ENCODE peak calls at places on chromosomes 4 and X, in seven cellular contexts. One of them, this sample, is unnamed.

GRCh38 chr4:153159728-153160221 is 44.5 kb upstream of the TRIM2 start:
- DNase-seq in M059J: peak; percentile 73
- DNase-seq in MCF 10A: peak; percentile 29
- DNase-seq in stimulated activated CD4-positive, alpha-beta T cell treated with anti-CD3 and anti-CD28 coated beads, Interleukin-1b, Interleukin-23, amount 100 ng/mL, for 24 hours: no peak
- DNase-seq in dermis blood vessel endothelial cell: peak; percentile 72
- DNase-seq in suprapubic skin: no peak
- DNase-seq in ecto neural progenitor cell: no peak
- DNase-seq in this sample: no peak

GRCh38 chr4:2793920-2794706 is 1.2 kb downstream of the SH3BP2 start:
- DNase-seq in stimulated activated CD4-positive, alpha-beta T cell treated with anti-CD3 and anti-CD28 coated beads, Interleukin-1b, Interleukin-23, amount 100 ng/mL, for 24 hours: no peak
- DNase-seq in suprapubic skin: peak; percentile 79
- DNase-seq in dermis blood vessel endothelial cell: peak; percentile 30
- DNase-seq in MCF 10A: peak; percentile 77
- DNase-seq in M059J: peak; percentile 83
- DNase-seq in ecto neural progenitor cell: peak; percentile 49
- DNase-seq in this sample: peak; percentile 74

GRCh38 chrX:44914532-44915198 is 41.7 kb downstream of the KDM6A start:
- DNase-seq in dermis blood vessel endothelial cell: peak; percentile 33
- DNase-seq in MCF 10A: no peak
- DNase-seq in ecto neural progenitor cell: no peak
- DNase-seq in stimulated activated CD4-positive, alpha-beta T cell treated with anti-CD3 and anti-CD28 coated beads, Interleukin-1b, Interleukin-23, amount 100 ng/mL, for 24 hours: no peak
- DNase-seq in M059J: peak; percentile 12
- DNase-seq in suprapubic skin: no peak
- DNase-seq in this sample: no peak

GRCh38 chrX:307261-308111 is 11.1 kb downstream of the GTPBP6 start:
- DNase-seq in dermis blood vessel endothelial cell: no peak
- DNase-seq in MCF 10A: no peak
- DNase-seq in suprapubic skin: peak; percentile 72
- DNase-seq in stimulated activated CD4-positive, alpha-beta T cell treated with anti-CD3 and anti-CD28 coated beads, Interleukin-1b, Interleukin-23, amount 100 ng/mL, for 24 hours: no peak
- DNase-seq in M059J: no peak
- DNase-seq in ecto neural progenitor cell: no peak
- DNase-seq in this sample: no peak

GRCh38 chrX:71534773-71535544 is 2.1 kb downstream of the OGT start:
- DNase-seq in M059J: peak; percentile 23
- DNase-seq in dermis blood vessel endothelial cell: peak; percentile 23
- DNase-seq in ecto neural progenitor cell: no peak
- DNase-seq in suprapubic skin: no peak
- DNase-seq in MCF 10A: no peak
- DNase-seq in stimulated activated CD4-positive, alpha-beta T cell treated with anti-CD3 and anti-CD28 coated beads, Interleukin-1b, Interleukin-23, amount 100 ng/mL, for 24 hours: no peak
- DNase-seq in this sample: no peak

GRCh38 chrX:55796496-55796895 is 78.9 kb downstream of the RRAGB start:
- DNase-seq in dermis blood vessel endothelial cell: no peak
- DNase-seq in M059J: no peak
- DNase-seq in stimulated activated CD4-positive, alpha-beta T cell treated with anti-CD3 and anti-CD28 coated beads, Interleukin-1b, Interleukin-23, amount 100 ng/mL, for 24 hours: no peak
- DNase-seq in suprapubic skin: no peak
- DNase-seq in MCF 10A: no peak
- DNase-seq in ecto neural progenitor cell: no peak
- DNase-seq in this sample: no peak

GRCh38 chr4:36235306-36235705 is 9.0 kb downstream of the ARAP2 start:
- DNase-seq in M059J: peak; percentile 5
- DNase-seq in MCF 10A: peak; percentile 48
- DNase-seq in stimulated activated CD4-positive, alpha-beta T cell treated with anti-CD3 and anti-CD28 coated beads, Interleukin-1b, Interleukin-23, amount 100 ng/mL, for 24 hours: no peak
- DNase-seq in ecto neural progenitor cell: no peak
- DNase-seq in dermis blood vessel endothelial cell: no peak
- DNase-seq in suprapubic skin: no peak
- DNase-seq in this sample: peak; percentile 16

GRCh38 chrX:45186643-45187026 is 14.0 kb downstream of the DIPK2B start:
- DNase-seq in MCF 10A: no peak
- DNase-seq in ecto neural progenitor cell: no peak
- DNase-seq in stimulated activated CD4-positive, alpha-beta T cell treated with anti-CD3 and anti-CD28 coated beads, Interleukin-1b, Interleukin-23, amount 100 ng/mL, for 24 hours: no peak
- DNase-seq in suprapubic skin: no peak
- DNase-seq in M059J: no peak
- DNase-seq in dermis blood vessel endothelial cell: no peak
- DNase-seq in this sample: no peak

This sample was measured in H4.